ENCODE peak calls at places on chromosome 11, in seven cellular contexts. E, O, W, G, V, R and H are unnamed samples.
A peak's percentile ranks its signal among the peaks of the same experiment; 100 is the strongest.

GRCh38 chr11:15688351-15688792 is 573.6 kb downstream of the INSC start:
- DNase-seq in O (no peak), R (no peak), V (no peak), G (no peak), E (no peak), W (no peak), H (no peak)

GRCh38 chr11:1371836-1372465 is 17.8 kb upstream of the BRSK2 start:
- DNase-seq in V (no peak), G (no peak), W (no peak), E (no peak), R (no peak), O (no peak), H (no peak)

GRCh38 chr11:126113515-126113957 is 50.9 kb upstream of the CDON start:
- DNase-seq in O (peak; percentile 90), R (peak; percentile 40), W (no peak), E (peak; percentile 90), V (no peak), G (no peak), H (peak; percentile 94)

GRCh38 chr11:61833478-61833877 is 5.4 kb downstream of the FADS2 start:
- DNase-seq in V (no peak), G (no peak), O (no peak), W (no peak), R (no peak), E (no peak), H (no peak)

GRCh38 chr11:69471329-69472052 is 10.0 kb upstream of the LINC01488 start:
- DNase-seq in O (no peak), V (peak; percentile 55), W (no peak), R (no peak), G (no peak), E (no peak), H (no peak)

GRCh38 chr11:46051102-46051501 is 70.2 kb downstream of the PHF21A start:
- DNase-seq in O (no peak), R (no peak), E (no peak), W (no peak), G (no peak), V (no peak), H (no peak)

GRCh38 chr11:84164722-84165121 is 878.6 kb upstream of the CCDC90B start:
- DNase-seq in O (no peak), G (no peak), R (no peak), W (no peak), V (no peak), E (no peak), H (no peak)

GRCh38 chr11:10592331-10592730 is 23.9 kb upstream of the LYVE1 start:
- DNase-seq in G (no peak), W (no peak), E (no peak), V (no peak), R (no peak), O (no peak), H (no peak)

GRCh38 chr11:104813532-104813931 is 84.7 kb downstream of the CASP12 start:
- DNase-seq in R (no peak), E (no peak), G (no peak), W (no peak), V (no peak), O (no peak), H (no peak)

GRCh38 chr11:94671553-94672366 is 96.4 kb upstream of the AMOTL1 start:
- DNase-seq in V (no peak), R (no peak), G (no peak), W (no peak), O (no peak), E (no peak), H (no peak)

GRCh38 chr11:31827458-31828206 is 16.5 kb upstream of the PAX6 start:
- DNase-seq in G (no peak), O (no peak), V (no peak), E (no peak), R (no peak), W (no peak), H (no peak)

GRCh38 chr11:17822021-17822781 is 87.6 kb downstream of the KCNC1 start:
- DNase-seq in W (no peak), R (no peak), G (no peak), O (no peak), E (no peak), V (no peak), H (no peak)

GRCh38 chr11:34337016-34337415 is 20.8 kb downstream of the ABTB2 start:
- DNase-seq in V (no peak), O (no peak), E (no peak), W (no peak), R (no peak), G (no peak), H (no peak)

GRCh38 chr11:114762437-114762836 is 84.1 kb downstream of the NXPE2 start:
- DNase-seq in V (peak; percentile 68), O (peak; percentile 86), E (peak; percentile 81), R (peak; percentile 71), G (peak; percentile 0), W (peak; percentile 11), H (no peak)